ENCODE peak calls at places on chromosomes 4 and X, in four cellular contexts. Q is stromal cell of bone marrow, T is amniotic stem cell, C is dermis blood vessel endothelial cell. S is an unnamed sample.

GRCh38 chr4:162939086-162939485 is 227.6 kb downstream of the NAF1 start:
- DNase-seq in T (no peak), Q (no peak), C (no peak), S (no peak)

GRCh38 chrX:13165266-13165665 is 120.8 kb upstream of the FAM9C start:
- DNase-seq in T (no peak), C (no peak), Q (no peak), S (no peak)

GRCh38 chr4:96407651-96408342 is 567.9 kb downstream of the PDHA2 start:
- DNase-seq in T (no peak), Q (no peak), C (no peak), S (no peak)

GRCh38 chr4:123976285-123976684 is 579.7 kb downstream of the SPRY1 start:
- DNase-seq in Q (no peak), C (peak; percentile 86), T (no peak), S (peak; percentile 79)

GRCh38 chrX:21730011-21730410 is 27.9 kb downstream of the SMPX start:
- DNase-seq in Q (no peak), C (no peak), T (no peak), S (no peak)

GRCh38 chrX:42362219-42362618 is 415.7 kb downstream of the PPP1R2C start:
- DNase-seq in Q (no peak), T (no peak), C (no peak), S (no peak)

GRCh38 chrX:24079405-24079804 is 24.6 kb downstream of the EIF2S3 start:
- DNase-seq in T (no peak), C (no peak), Q (no peak), S (no peak)

GRCh38 chr4:150931796-150932195 is 83.3 kb downstream of the LRBA start:
- DNase-seq in C (no peak), Q (no peak), T (no peak), S (no peak)

GRCh38 chrX:38108364-38108763 is 102.0 kb downstream of the SYTL5 start:
- DNase-seq in C (peak; percentile 26), Q (no peak), T (no peak), S (no peak)